ENCODE peak calls at places on chromosomes 6 and 20, in four cellular contexts. X, V, Z and E are unnamed samples.

GRCh38 chr20:25064561-25064960 is 6.6 kb upstream of the ACSS1 start:
- DNase-seq in X (no peak), V (no peak), Z (no peak), E (no peak)

GRCh38 chr6:15870354-15871043 is 207.7 kb upstream of the DTNBP1 start:
- DNase-seq in X (no peak), V (no peak), Z (no peak), E (no peak)

GRCh38 chr6:168109171-168109570 is 30.2 kb upstream of the FRMD1 start:
- DNase-seq in X (no peak), V (no peak), Z (no peak), E (no peak)

GRCh38 chr20:64057628-64058498 is 5.1 kb upstream of the TCEA2 start:
- DNase-seq in X (peak), V (no peak), Z (no peak), E (peak)

GRCh38 chr6:163398796-163399195 is 15.7 kb upstream of the QKI start:
- DNase-seq in X (no peak), V (no peak), Z (no peak), E (no peak)

GRCh38 chr6:169905041-169905807 is 153.8 kb downstream of the ERMARD start:
- DNase-seq in X (peak), V (no peak), Z (no peak), E (no peak)

GRCh38 chr6:118305081-118305480 is 243.0 kb upstream of the PLN start:
- DNase-seq in X (no peak), V (no peak), Z (no peak), E (no peak)

GRCh38 chr6:130187335-130188206 is 35.2 kb downstream of the SAMD3 start:
- DNase-seq in X (no peak), V (no peak), Z (no peak), E (no peak)

GRCh38 chr20:52425253-52425652 is 233.7 kb upstream of the ZFP64 start:
- DNase-seq in X (no peak), V (no peak), Z (no peak), E (no peak)

GRCh38 chr20:14997791-14998190 is 660.4 kb upstream of the FLRT3 start:
- DNase-seq in X (peak), V (no peak), Z (no peak), E (peak)

GRCh38 chr20:45041464-45042337 is 59.2 kb downstream of the KCNS1 start:
- DNase-seq in X (no peak), V (peak), Z (peak), E (peak)

GRCh38 chr6:33779305-33779704 is 9.6 kb downstream of the LEMD2 start:
- DNase-seq in X (no peak), V (no peak), Z (no peak), E (no peak)

GRCh38 chr6:124052120-124052519 is 248.5 kb downstream of the NKAIN2 start:
- DNase-seq in X (no peak), V (no peak), Z (no peak), E (no peak)

GRCh38 chr6:131792091-131792496 is 15.7 kb upstream of the ENPP1 start:
- DNase-seq in X (peak), V (no peak), Z (no peak), E (no peak)